ENCODE peak calls at places on chromosome 9, in four cellular contexts. Y is SK-N-SH, L is H1, G is HCT116. I is an unnamed sample.

GRCh38 chr9:114723926-114724325 is 41.9 kb upstream of the TEX48 start:
- DNase-seq in Y (no peak), G (no peak), L (no peak), I (no peak)

GRCh38 chr9:75065513-75065912 is 22.4 kb downstream of the NMRK1 start:
- DNase-seq in G (no peak), L (no peak), Y (no peak), I (no peak)

GRCh38 chr9:122234022-122234748 is 5.4 kb upstream of the LHX6 start:
- DNase-seq in G (no peak), L (no peak), Y (no peak), I (no peak)

GRCh38 chr9:129309041-129309430 is 131.0 kb upstream of the IER5L start:
- DNase-seq in Y (no peak), L (no peak), G (no peak), I (no peak)

GRCh38 chr9:115296831-115297565 is 179.0 kb upstream of the TNC start:
- DNase-seq in L (no peak), Y (no peak), G (no peak), I (peak)

GRCh38 chr9:78354980-78355379 is 58.1 kb downstream of the PSAT1 start:
- DNase-seq in Y (peak), L (no peak), G (no peak), I (no peak)

GRCh38 chr9:87504938-87505337 is 7.3 kb downstream of the DAPK1 start:
- DNase-seq in G (no peak), L (no peak), Y (no peak), I (no peak)

GRCh38 chr9:137665697-137666504 is 47.1 kb downstream of the EHMT1 start:
- DNase-seq in Y (no peak), L (no peak), G (no peak), I (peak)

DNA sequence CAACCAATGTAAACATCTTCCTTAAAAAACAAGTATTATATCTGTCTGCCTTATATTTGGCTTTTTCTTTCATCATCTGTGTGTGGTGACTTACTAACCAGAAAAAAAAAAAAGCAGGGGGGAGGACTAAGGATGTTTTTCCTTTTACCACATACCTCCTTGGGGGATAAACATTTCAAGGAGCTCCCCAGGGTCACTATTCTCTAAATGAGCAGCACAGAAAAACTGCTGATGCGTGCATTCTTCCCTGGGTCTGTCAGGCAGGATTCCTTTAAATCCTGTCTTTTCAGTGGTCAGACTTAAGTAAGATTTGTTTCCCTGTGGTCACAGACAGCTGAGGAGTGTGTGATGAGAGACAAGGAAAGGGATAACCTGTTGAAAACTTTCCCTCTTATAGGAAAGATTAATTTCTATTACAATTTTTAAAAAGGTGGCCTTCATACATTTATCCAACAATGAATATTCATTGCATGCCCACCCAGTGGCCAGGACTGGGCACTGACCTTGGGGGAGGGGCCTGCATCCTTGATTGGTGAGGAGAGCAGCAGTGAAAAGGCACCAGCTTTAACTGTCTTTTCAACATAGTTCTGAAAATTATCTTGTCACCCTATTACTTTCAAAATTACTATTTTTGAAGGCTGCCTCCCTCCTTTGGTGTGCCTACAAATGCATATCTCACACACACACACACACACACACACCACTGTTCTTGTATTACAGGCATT is 123.1 kb downstream of the TLE4 start:
- DNase-seq in G (no peak), L (peak), Y (no peak), I (peak)
- H3K27ac ChIP-seq in G (no peak), L (no peak), Y (no peak), I (peak)

GRCh38 chr9:34501889-34502425 is 20.8 kb downstream of the ENHO start:
- DNase-seq in Y (no peak), G (no peak), L (no peak), I (peak)
- TF ChIP-seq POLR2AphosphoS5 in Y (no peak), G (no peak), L (no peak), I (no peak)

GRCh38 chr9:83477571-83477970 is 60.6 kb downstream of the FRMD3 start:
- DNase-seq in G (no peak), L (no peak), Y (no peak), I (no peak)
- H2AFZ ChIP-seq in G (no peak), L (no peak), Y (no peak), I (no peak)

DNA sequence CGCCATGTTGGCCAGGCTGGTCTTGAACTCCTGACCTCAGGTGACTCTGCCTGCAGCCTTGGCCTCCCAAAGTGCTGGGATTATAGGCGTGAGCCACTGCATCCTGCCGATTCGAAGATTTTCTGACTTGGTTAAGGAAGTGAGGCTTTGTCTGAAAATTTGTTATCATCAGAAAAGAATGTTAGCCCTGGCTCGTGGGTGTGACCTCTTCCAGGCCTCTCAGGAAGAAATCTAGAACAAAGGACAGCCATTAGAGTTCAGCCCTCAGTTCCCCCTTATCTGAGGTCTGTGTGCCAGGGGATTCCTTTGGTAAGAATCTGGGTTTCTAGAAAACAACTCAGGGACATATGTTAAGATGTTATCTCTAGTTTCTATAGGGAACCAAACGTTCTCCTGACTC is 6.2 kb downstream of the OR2S2 start:
- DNase-seq in G (no peak), L (no peak), Y (no peak), I (no peak)
- H3K27ac ChIP-seq in G (no peak), L (no peak), Y (no peak), I (no peak)

GRCh38 chr9:76895186-76895585 is 10.7 kb downstream of the PRUNE2 start:
- DNase-seq in Y (no peak), G (no peak), L (no peak), I (no peak)
- TF ChIP-seq POLR2AphosphoS5 in Y (no peak), G (no peak), L (no peak), I (no peak)

GRCh38 chr9:126615251-126615790 is 1.6 kb downstream of the LMX1B start:
- DNase-seq in Y (no peak), L (no peak), G (no peak), I (peak)
- H2AFZ ChIP-seq in Y (no peak), L (no peak), G (no peak), I (peak)

GRCh38 chr9:110728058-110728457 is 59.5 kb downstream of the MUSK start:
- DNase-seq in G (no peak), Y (no peak), L (no peak), I (peak)
- H3K27ac ChIP-seq in G (no peak), Y (no peak), L (no peak), I (no peak)

GRCh38 chr9:6413365-6414263 is 615 bp downstream of the UHRF2 start:
- DNase-seq in Y (peak), G (no peak), L (no peak), I (peak)

GRCh38 chr9:6415266-6415665 is 2.3 kb downstream of the UHRF2 start:
- DNase-seq in Y (peak), L (no peak), G (no peak), I (no peak)

GRCh38 chr9:6410653-6411052 is 2.3 kb upstream of the UHRF2 start:
- DNase-seq in G (no peak), L (no peak), Y (no peak), I (no peak)

GRCh38 chr9:6414291-6414690 is 1.3 kb downstream of the UHRF2 start:
- DNase-seq in L (no peak), G (no peak), Y (no peak), I (no peak)

GRCh38 chr9:6412572-6413364 is at the start of gene UHRF2:
- DNase-seq in G (peak), L (peak), Y (peak), I (peak)
- TF ChIP-seq POLR2AphosphoS5 in G (peak), L (peak), Y (peak), I (peak)

I was measured in GM23338.